ENCODE peak calls at places on chromosomes 11 and 22, in seven cellular contexts. P is brain microvascular endothelial cell; O is stimulated activated naive CD8-positive, alpha-beta T cell treated with anti-CD3 and anti-CD28 coated beads, Interleukin-15, Interleukin-2, amounts not matched to agents 100 U/mL and 50 U/mL, for 24 hours; J is T-cell; N is fibroblast of pulmonary artery; F is HEK293T; R is stimulated activated CD4-positive, alpha-beta T cell treated with anti-CD3 and anti-CD28 coated beads, Interleukin-15, amount 100 ng/mL, for 24 hours. Z is an unnamed sample.

GRCh38 chr11:76803023-76803422 is 19.9 kb downstream of the TSKU start:
- DNase-seq in F (no peak), J (no peak), N (peak; percentile 67), R (no peak), P (no peak), O (no peak), Z (peak; percentile 70)

GRCh38 chr11:71476031-71476430 is 23.0 kb downstream of the NADSYN1 start:
- DNase-seq in N (no peak), F (no peak), R (no peak), P (no peak), J (no peak), O (no peak), Z (no peak)

GRCh38 chr11:132358573-132358953 is 988.1 kb downstream of the NTM start:
- DNase-seq in O (no peak), R (no peak), J (no peak), P (no peak), N (no peak), F (no peak), Z (no peak)

GRCh38 chr11:14443642-14444041 is 56.0 kb downstream of the COPB1 start:
- DNase-seq in J (no peak), O (no peak), N (peak; percentile 37), P (peak; percentile 72), R (no peak), F (no peak), Z (peak; percentile 84)

GRCh38 chr22:46107089-46107664 is 43.1 kb upstream of the PPARA start:
- DNase-seq in O (no peak), R (no peak), N (no peak), F (no peak), J (no peak), P (no peak), Z (no peak)

GRCh38 chr11:33258631-33259184 is 1.5 kb downstream of the HIPK3 start:
- DNase-seq in P (peak; percentile 39), O (no peak), N (peak; percentile 69), R (peak; percentile 12), F (no peak), J (no peak), Z (peak; percentile 51)

GRCh38 chr22:39215070-39215396 is 29.7 kb downstream of the PDGFB start:
- DNase-seq in J (no peak), R (no peak), N (no peak), O (no peak), F (no peak), P (no peak), Z (no peak)

GRCh38 chr22:46738961-46739870 is 1.2 kb upstream of the CERK start:
- DNase-seq in R (peak; percentile 36), O (peak; percentile 72), J (peak; percentile 72), P (peak; percentile 69), F (no peak), N (peak; percentile 64), Z (peak; percentile 83)

GRCh38 chr11:35162795-35163194 is 23.8 kb downstream of the CD44 start:
- DNase-seq in N (no peak), O (no peak), F (no peak), R (no peak), P (no peak), J (no peak), Z (no peak)